ENCODE peak calls at places on chromosomes 4 and X, in ten cellular contexts. One of them, this sample, is unnamed.

GRCh38 chr4:159455675-159456235 is 352.9 kb downstream of the RAPGEF2 start:
- DNase-seq in KBM-7: peak
- DNase-seq in T-helper 1 cell: no peak
- DNase-seq in COLO829: peak
- DNase-seq in astrocyte of the cerebellum: no peak
- DNase-seq in T-helper 22 cell: no peak
- DNase-seq in DND-41: peak
- DNase-seq in neuronal stem cell: peak
- DNase-seq in Caki2: peak
- DNase-seq in posterior cingulate gyrus: no peak
- DNase-seq in this sample: no peak

GRCh38 chr4:111434581-111434980 is 710.7 kb upstream of the FAM241A start:
- DNase-seq in T-helper 22 cell: no peak
- DNase-seq in posterior cingulate gyrus: no peak
- DNase-seq in KBM-7: no peak
- DNase-seq in DND-41: no peak
- DNase-seq in astrocyte of the cerebellum: no peak
- DNase-seq in T-helper 1 cell: no peak
- DNase-seq in neuronal stem cell: no peak
- DNase-seq in Caki2: no peak
- DNase-seq in COLO829: no peak
- DNase-seq in this sample: no peak

GRCh38 chr4:125198916-125199315 is 115.8 kb upstream of the FAT4 start:
- DNase-seq in Caki2: no peak
- DNase-seq in astrocyte of the cerebellum: no peak
- DNase-seq in KBM-7: no peak
- DNase-seq in T-helper 1 cell: no peak
- DNase-seq in DND-41: no peak
- DNase-seq in T-helper 22 cell: no peak
- DNase-seq in neuronal stem cell: no peak
- DNase-seq in posterior cingulate gyrus: no peak
- DNase-seq in COLO829: no peak
- DNase-seq in this sample: no peak

GRCh38 chrX:102712967-102713677 is 874 bp downstream of the GPRASP2 start:
- DNase-seq in Caki2: peak
- DNase-seq in T-helper 22 cell: no peak
- DNase-seq in astrocyte of the cerebellum: peak
- DNase-seq in KBM-7: peak
- DNase-seq in T-helper 1 cell: no peak
- DNase-seq in COLO829: peak
- DNase-seq in DND-41: no peak
- DNase-seq in neuronal stem cell: peak
- DNase-seq in posterior cingulate gyrus: no peak
- DNase-seq in this sample: no peak

GRCh38 chr4:154720123-154720522 is 23.7 kb upstream of the LRAT start:
- DNase-seq in DND-41: no peak
- DNase-seq in posterior cingulate gyrus: no peak
- DNase-seq in astrocyte of the cerebellum: no peak
- DNase-seq in T-helper 1 cell: no peak
- DNase-seq in Caki2: peak
- DNase-seq in T-helper 22 cell: no peak
- DNase-seq in COLO829: peak
- DNase-seq in KBM-7: no peak
- DNase-seq in neuronal stem cell: no peak
- DNase-seq in this sample: no peak

GRCh38 chrX:14064632-14065432 is 35.1 kb upstream of the GEMIN8 start:
- DNase-seq in astrocyte of the cerebellum: no peak
- DNase-seq in KBM-7: no peak
- DNase-seq in T-helper 22 cell: no peak
- DNase-seq in posterior cingulate gyrus: no peak
- DNase-seq in neuronal stem cell: no peak
- DNase-seq in DND-41: no peak
- DNase-seq in Caki2: peak
- DNase-seq in COLO829: peak
- DNase-seq in T-helper 1 cell: no peak
- DNase-seq in this sample: no peak

GRCh38 chrX:47138171-47138570 is 6.3 kb downstream of the NDUFB11 start:
- DNase-seq in DND-41: no peak
- DNase-seq in astrocyte of the cerebellum: no peak
- DNase-seq in Caki2: no peak
- DNase-seq in KBM-7: no peak
- DNase-seq in neuronal stem cell: no peak
- DNase-seq in COLO829: no peak
- DNase-seq in T-helper 22 cell: no peak
- DNase-seq in T-helper 1 cell: no peak
- DNase-seq in posterior cingulate gyrus: no peak
- DNase-seq in this sample: no peak

GRCh38 chr4:110510955-110511544 is 35.1 kb downstream of the ENPEP start:
- DNase-seq in posterior cingulate gyrus: no peak
- DNase-seq in DND-41: no peak
- DNase-seq in astrocyte of the cerebellum: peak
- DNase-seq in KBM-7: peak
- DNase-seq in T-helper 22 cell: no peak
- DNase-seq in COLO829: peak
- DNase-seq in T-helper 1 cell: no peak
- DNase-seq in neuronal stem cell: peak
- DNase-seq in Caki2: peak
- DNase-seq in this sample: no peak

GRCh38 chrX:110210417-110211139 is 107.3 kb downstream of the AMMECR1 start:
- DNase-seq in COLO829: peak
- DNase-seq in Caki2: peak
- DNase-seq in T-helper 22 cell: no peak
- DNase-seq in astrocyte of the cerebellum: peak
- DNase-seq in KBM-7: no peak
- DNase-seq in T-helper 1 cell: no peak
- DNase-seq in posterior cingulate gyrus: no peak
- DNase-seq in neuronal stem cell: no peak
- DNase-seq in DND-41: no peak
- DNase-seq in this sample: no peak

GRCh38 chr4:147409350-147409749 is 71.5 kb upstream of the EDNRA start:
- DNase-seq in COLO829: no peak
- DNase-seq in astrocyte of the cerebellum: peak
- DNase-seq in T-helper 1 cell: no peak
- DNase-seq in neuronal stem cell: no peak
- DNase-seq in KBM-7: no peak
- DNase-seq in Caki2: no peak
- DNase-seq in DND-41: no peak
- DNase-seq in posterior cingulate gyrus: no peak
- DNase-seq in T-helper 22 cell: no peak
- DNase-seq in this sample: no peak